ENCODE peak calls at places on chromosomes 6 and 20, in ten cellular contexts. X is left ventricle myocardium inferior, I is H1, E is aorta, A is GM23248, H is fibroblast of lung, L is heart left ventricle, G is spleen, J is psoas muscle, C is PC-9. Y is an unnamed sample.

GRCh38 chr6:108575905-108576494 is 15.3 kb downstream of the FOXO3 start:
- DNase-seq in G (no peak), A (no peak), C (no peak), X (no peak), E (no peak), J (no peak), I (no peak), H (no peak), L (no peak), Y (no peak)

GRCh38 chr6:147135211-147135672 is 69.0 kb upstream of the STXBP5 start:
- DNase-seq in E (no peak), G (no peak), J (no peak), A (peak), X (no peak), L (peak), I (no peak), C (no peak), H (peak), Y (no peak)

GRCh38 chr6:13813621-13814175 is 659 bp downstream of the MCUR1 start:
- DNase-seq in A (peak), L (peak), E (peak), X (peak), I (no peak), J (peak), G (no peak), C (peak), H (peak), Y (no peak)

GRCh38 chr20:35146299-35146921 is 726 bp downstream of the EDEM2 start:
- DNase-seq in E (peak), I (no peak), C (no peak), A (peak), X (no peak), L (no peak), G (peak), J (no peak), H (no peak), Y (no peak)

GRCh38 chr6:84764332-84765049 is at the start of gene TBX18:
- DNase-seq in X (peak), E (peak), L (peak), I (peak), A (peak), G (peak), H (peak), C (peak), J (peak), Y (peak)

GRCh38 chr6:109512271-109512817 is 29.3 kb upstream of the ZBTB24 start:
- DNase-seq in H (peak), A (no peak), G (no peak), I (no peak), J (no peak), X (no peak), C (no peak), E (no peak), L (no peak), Y (no peak)

GRCh38 chr20:55513966-55514365 is 491.4 kb downstream of the CBLN4 start:
- DNase-seq in X (no peak), H (no peak), G (no peak), A (no peak), E (no peak), J (no peak), C (no peak), L (no peak), I (no peak), Y (no peak)

GRCh38 chr20:49323622-49324238 is 45.9 kb upstream of the ZNFX1 start:
- DNase-seq in E (no peak), C (peak), A (peak), X (no peak), G (no peak), J (no peak), L (no peak), H (peak), I (no peak), Y (peak)

GRCh38 chr20:41476013-41476441 is 109.4 kb upstream of the EMILIN3 start:
- DNase-seq in G (no peak), L (peak), C (peak), I (no peak), X (no peak), A (peak), E (no peak), J (no peak), H (peak), Y (peak)

GRCh38 chr6:28542440-28543293 is 17.0 kb downstream of the GPX5 start:
- DNase-seq in J (no peak), C (peak), X (no peak), H (peak), A (peak), I (peak), L (no peak), E (no peak), G (no peak), Y (peak)

GRCh38 chr6:21742238-21742660 is 148.7 kb downstream of the SOX4 start:
- DNase-seq in L (no peak), H (peak), G (no peak), J (no peak), E (no peak), C (no peak), X (no peak), A (peak), I (no peak), Y (peak)

GRCh38 chr6:105424177-105424783 is 21.4 kb upstream of the PREP start:
- DNase-seq in L (no peak), C (peak), H (peak), X (no peak), G (no peak), I (peak), E (no peak), J (no peak), A (peak), Y (peak)

GRCh38 chr6:63507096-63507495 is 65.2 kb upstream of the LOC128125822 start:
- DNase-seq in H (no peak), A (no peak), C (no peak), J (no peak), L (no peak), I (no peak), E (no peak), G (no peak), X (no peak), Y (no peak)

GRCh38 chr6:117600008-117600743 is 2.1 kb downstream of the GOPC start:
- DNase-seq in A (peak), C (no peak), X (no peak), I (no peak), L (no peak), J (no peak), G (no peak), E (no peak), H (peak), Y (no peak)

GRCh38 chr6:7479801-7480266 is 61.6 kb upstream of the DSP start:
- DNase-seq in X (no peak), G (no peak), C (peak), A (peak), E (no peak), I (no peak), H (peak), J (no peak), L (no peak), Y (no peak)

GRCh38 chr20:62644044-62644795 is 1.9 kb downstream of the SLCO4A1 start:
- DNase-seq in I (no peak), X (no peak), G (peak), E (no peak), J (no peak), L (peak), H (no peak), A (no peak), C (peak), Y (no peak)
- H3K27ac ChIP-seq in I (no peak), X (peak), G (no peak), E (no peak), J (peak), L (no peak), H (no peak), A (no peak), C (peak), Y (no peak)

GRCh38 chr6:35497571-35498406 is 910 bp upstream of the TEAD3 start:
- DNase-seq in E (peak), A (peak), G (peak), J (peak), X (peak), H (peak), I (peak), L (peak), C (no peak), Y (no peak)

GRCh38 chr6:35498407-35499045 is 1.6 kb upstream of the TEAD3 start:
- DNase-seq in A (no peak), C (no peak), I (no peak), H (no peak), J (no peak), X (no peak), E (no peak), G (no peak), L (no peak), Y (no peak)

GRCh38 chr6:35496036-35496850 is 636 bp downstream of the TEAD3 start:
- DNase-seq in L (no peak), E (peak), G (no peak), X (peak), C (peak), I (no peak), A (peak), J (peak), H (peak), Y (no peak)

GRCh38 chr6:35495258-35496035 is 1.4 kb downstream of the TEAD3 start:
- DNase-seq in C (no peak), H (peak), I (no peak), J (no peak), X (no peak), L (no peak), E (no peak), A (peak), G (no peak), Y (no peak)

DNA sequence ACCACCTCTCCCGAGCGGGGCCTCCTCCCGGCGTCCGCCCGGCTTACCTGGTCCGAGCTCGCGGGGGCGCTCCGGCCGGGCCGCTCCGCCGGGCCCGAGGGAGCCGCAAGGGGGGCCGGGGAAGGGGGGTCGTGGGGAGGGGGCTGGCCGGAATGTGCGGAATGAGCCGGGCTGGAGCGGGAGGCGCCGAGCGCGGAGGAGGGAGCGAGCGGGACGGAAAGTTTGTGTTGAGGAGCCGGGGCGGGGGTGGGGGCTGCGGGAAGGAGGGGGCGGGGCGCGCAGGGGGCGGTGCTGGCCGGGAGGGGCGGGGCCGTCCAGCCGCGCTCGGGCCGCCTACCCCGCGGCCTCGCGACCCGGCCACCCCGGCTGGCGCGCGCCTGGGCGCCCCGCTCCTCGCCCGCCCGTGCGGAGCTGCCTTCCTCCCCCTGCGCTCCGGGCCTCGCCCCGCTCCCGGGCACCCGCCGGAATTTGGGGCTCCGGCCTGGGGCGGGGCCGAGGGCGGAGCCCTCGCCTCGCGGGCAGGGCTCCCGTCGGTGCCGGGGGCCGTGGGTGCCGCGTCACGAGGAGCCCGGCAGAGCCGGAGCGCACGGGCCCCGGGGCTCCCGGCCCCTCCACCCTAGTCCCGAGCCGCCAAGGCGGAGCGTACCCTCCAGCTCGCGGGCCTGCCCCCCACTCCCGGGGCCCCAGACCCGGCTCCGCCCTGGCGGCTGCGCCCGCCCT is at the start of gene TEAD3:
- DNase-seq in C (peak), G (peak), X (peak), H (peak), J (peak), E (peak), I (no peak), A (peak), L (peak), Y (no peak)
- H3K27ac ChIP-seq in C (peak), G (peak), X (peak), H (peak), J (peak), E (peak), I (peak), A (peak), L (peak), Y (peak)

GRCh38 chr20:58175836-58176235 is 52.6 kb downstream of the ANKRD60 start:
- DNase-seq in G (no peak), L (no peak), I (no peak), J (no peak), C (no peak), X (no peak), H (no peak), A (no peak), E (peak), Y (no peak)

GRCh38 chr20:58174708-58175287 is 53.7 kb downstream of the ANKRD60 start:
- DNase-seq in A (peak), X (peak), H (no peak), G (no peak), L (peak), E (peak), J (peak), C (no peak), I (no peak), Y (no peak)

GRCh38 chr20:58173930-58174707 is 54.3 kb downstream of the ANKRD60 start:
- DNase-seq in X (no peak), J (no peak), E (peak), I (no peak), G (no peak), L (no peak), H (no peak), C (no peak), A (peak), Y (no peak)

GRCh38 chr20:58173091-58173490 is 55.4 kb downstream of the ANKRD60 start:
- DNase-seq in A (no peak), J (no peak), X (no peak), G (no peak), H (no peak), I (no peak), L (no peak), E (peak), C (no peak), Y (no peak)

GRCh38 chr20:58175425-58175824 is 53.0 kb downstream of the ANKRD60 start:
- DNase-seq in L (no peak), C (no peak), I (no peak), X (no peak), G (no peak), A (no peak), J (no peak), H (no peak), E (peak), Y (no peak)
- H3K27ac ChIP-seq in L (peak), C (no peak), I (no peak), X (peak), G (no peak), A (no peak), J (peak), H (peak), E (no peak), Y (no peak)

GRCh38 chr20:2293971-2294370 is 1.8 kb upstream of the TGM3 start:
- DNase-seq in G (no peak), C (no peak), L (no peak), A (no peak), X (no peak), I (no peak), J (no peak), E (no peak), H (no peak), Y (no peak)

GRCh38 chr20:2296545-2297351 is 947 bp downstream of the TGM3 start:
- DNase-seq in L (no peak), A (no peak), X (no peak), G (no peak), H (no peak), C (no peak), J (no peak), E (no peak), I (no peak), Y (no peak)

GRCh38 chr20:2295286-2295685 is 515 bp upstream of the TGM3 start:
- DNase-seq in E (no peak), X (no peak), H (no peak), J (no peak), I (no peak), G (no peak), A (no peak), L (no peak), C (no peak), Y (no peak)

GRCh38 chr20:2297352-2297717 is 1.5 kb downstream of the TGM3 start:
- DNase-seq in H (no peak), E (no peak), L (no peak), J (no peak), A (no peak), I (no peak), G (no peak), X (no peak), C (no peak), Y (no peak)

DNA sequence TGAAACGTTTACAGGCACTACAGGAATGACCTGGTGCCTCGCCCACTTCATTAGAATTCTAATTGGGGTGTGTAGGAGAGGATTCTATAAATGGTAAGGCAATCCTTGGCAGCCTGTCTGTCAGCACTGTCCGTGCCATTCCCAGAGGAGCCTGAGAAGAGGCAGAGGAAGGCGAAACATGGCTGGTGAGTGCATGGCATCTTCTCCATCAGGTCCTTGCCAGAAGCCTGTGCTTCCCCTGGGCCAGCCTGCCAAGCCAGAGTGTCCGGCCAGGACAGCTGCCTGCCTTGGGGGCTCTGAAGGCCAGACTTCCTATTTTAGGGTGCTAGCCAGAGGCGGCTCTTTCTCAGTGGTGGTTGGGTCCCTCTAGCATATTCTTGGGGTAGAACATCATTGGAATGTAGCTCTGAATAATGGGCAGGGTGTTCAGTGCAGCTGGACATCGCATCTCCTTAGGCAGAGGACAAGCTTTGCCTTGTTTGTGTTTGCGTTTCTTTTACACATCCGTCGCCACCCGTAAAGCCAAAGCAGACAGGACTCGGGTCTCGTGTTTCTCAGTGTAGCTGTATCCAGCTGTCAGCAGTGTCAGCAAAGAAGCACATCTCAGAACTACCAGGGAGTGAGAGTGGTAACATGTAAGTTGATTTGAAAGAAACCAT is at the start of gene TGM3:
- DNase-seq in I (no peak), G (no peak), J (no peak), X (no peak), C (no peak), A (no peak), L (no peak), H (no peak), E (no peak), Y (no peak)
- H3K27ac ChIP-seq in I (no peak), G (no peak), J (no peak), X (no peak), C (no peak), A (no peak), L (no peak), H (no peak), E (no peak), Y (no peak)

DNA sequence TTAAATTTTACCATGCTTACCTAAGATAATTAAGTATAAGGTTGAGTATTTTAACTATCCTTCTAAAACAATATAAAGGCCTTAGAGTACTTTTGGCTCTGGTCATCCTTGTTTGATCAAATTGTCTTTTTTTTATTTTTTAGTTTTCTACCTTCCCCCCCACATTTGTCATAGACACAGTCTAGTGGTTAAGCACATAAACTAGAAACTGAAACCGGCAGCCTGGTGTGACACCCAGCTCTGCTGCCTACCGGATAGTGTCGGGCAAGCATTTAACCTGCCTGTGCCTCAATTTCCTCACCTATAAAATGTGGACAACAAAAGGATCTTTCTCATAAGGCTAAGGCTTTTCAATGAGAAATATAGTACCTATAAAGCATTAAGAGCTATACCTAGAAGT is 21.6 kb upstream of the TULP4 start:
- DNase-seq in E (no peak), C (no peak), I (no peak), A (no peak), L (no peak), J (no peak), G (peak), X (no peak), H (no peak), Y (no peak)
- H3K27ac ChIP-seq in E (no peak), C (no peak), I (no peak), A (no peak), L (no peak), J (no peak), G (peak), X (no peak), H (no peak), Y (no peak)

GRCh38 chr20:47253860-47254259 is 102.6 kb downstream of the ZMYND8 start:
- DNase-seq in X (no peak), G (no peak), L (no peak), H (no peak), I (no peak), A (no peak), E (no peak), C (no peak), J (no peak), Y (no peak)
- H3K27ac ChIP-seq in X (peak), G (peak), L (peak), H (no peak), I (no peak), A (no peak), E (peak), C (no peak), J (no peak), Y (no peak)

DNA sequence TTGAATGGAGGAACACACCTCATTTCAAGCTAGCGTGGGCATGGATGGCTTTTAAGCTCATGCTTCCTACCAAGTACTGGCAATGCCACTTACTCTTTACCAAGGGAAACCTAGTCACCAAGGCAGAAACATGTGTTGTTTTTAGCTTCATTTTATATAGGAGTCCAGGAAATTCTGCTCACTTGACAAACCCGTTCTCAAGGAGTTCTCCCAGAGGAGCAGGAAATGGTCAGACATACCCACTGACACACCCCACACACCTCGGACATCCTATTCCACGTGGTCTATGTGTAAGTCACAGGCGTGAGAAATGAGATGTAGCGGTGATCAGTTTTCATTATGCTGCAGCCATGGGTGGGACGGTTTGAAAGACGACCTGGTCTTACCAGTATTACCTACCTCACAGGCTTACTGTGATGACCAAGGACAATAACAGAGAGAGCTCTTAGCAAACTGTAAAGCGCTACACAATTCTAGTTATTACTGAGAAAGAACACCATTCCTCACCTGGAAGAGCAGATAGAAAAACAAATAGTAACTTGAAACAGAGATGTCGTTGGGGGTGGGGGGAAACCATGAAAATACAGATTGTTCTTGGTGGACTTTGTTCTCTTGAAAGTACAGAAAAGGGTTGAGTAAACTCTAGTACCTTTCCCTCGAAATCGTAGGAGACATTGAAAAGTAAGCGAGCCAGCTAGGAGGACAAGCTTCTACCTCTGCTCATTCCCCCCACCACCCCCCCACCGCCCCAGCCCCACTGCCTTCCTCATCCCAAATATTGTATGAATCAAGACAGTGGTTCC is 1.7 kb downstream of the CNKSR3 start:
- DNase-seq in X (no peak), A (peak), L (no peak), H (peak), E (no peak), I (no peak), J (no peak), G (no peak), C (peak), Y (no peak)
- H3K27ac ChIP-seq in X (peak), A (no peak), L (peak), H (peak), E (no peak), I (no peak), J (peak), G (no peak), C (no peak), Y (no peak)

GRCh38 chr20:11394145-11394833 is 523.4 kb upstream of the BTBD3 start:
- DNase-seq in A (peak), I (no peak), X (no peak), H (peak), E (no peak), C (no peak), L (no peak), J (no peak), G (no peak), Y (no peak)
- H3K27ac ChIP-seq in A (peak), I (no peak), X (no peak), H (no peak), E (no peak), C (no peak), L (no peak), J (no peak), G (no peak), Y (no peak)

Y was measured in SK-N-MC.